ENCODE peak calls at places on chromosomes 4 and X, in six cellular contexts. L, A, O, Z, F and W are unnamed samples.

GRCh38 chrX:22664826-22665225 is 334.9 kb upstream of the DDX53 start:
- DNase-seq in L (no peak), A (no peak), O (no peak), Z (no peak), F (no peak), W (no peak)

GRCh38 chr4:7233601-7234000 is 41.3 kb downstream of the SORCS2 start:
- DNase-seq in L (no peak), A (no peak), O (no peak), Z (no peak), F (no peak), W (no peak)

GRCh38 chr4:17811078-17811603 is 362 bp downstream of the NCAPG start:
- DNase-seq in L (no peak), A (no peak), O (no peak), Z (no peak), F (no peak), W (no peak)

GRCh38 chrX:119685225-119686066 is 7.5 kb downstream of the SEPTIN6 start:
- DNase-seq in L (no peak), A (no peak), O (no peak), Z (no peak), F (no peak), W (no peak)

GRCh38 chr4:123785515-123785914 is 388.9 kb downstream of the SPRY1 start:
- DNase-seq in L (no peak), A (no peak), O (peak; percentile 87), Z (peak; percentile 96), F (no peak), W (peak; percentile 95)

GRCh38 chrX:153981771-153982533 is 9.4 kb downstream of the TMEM187 start:
- DNase-seq in L (no peak), A (no peak), O (peak; percentile 81), Z (no peak), F (no peak), W (no peak)

GRCh38 chrX:31228909-31229308 is 157.1 kb upstream of the FTHL17 start:
- DNase-seq in L (no peak), A (no peak), O (no peak), Z (no peak), F (peak; percentile 69), W (no peak)

GRCh38 chr4:4720671-4721070 is 138.8 kb upstream of the MSX1 start:
- DNase-seq in L (no peak), A (no peak), O (no peak), Z (no peak), F (no peak), W (no peak)

DNA sequence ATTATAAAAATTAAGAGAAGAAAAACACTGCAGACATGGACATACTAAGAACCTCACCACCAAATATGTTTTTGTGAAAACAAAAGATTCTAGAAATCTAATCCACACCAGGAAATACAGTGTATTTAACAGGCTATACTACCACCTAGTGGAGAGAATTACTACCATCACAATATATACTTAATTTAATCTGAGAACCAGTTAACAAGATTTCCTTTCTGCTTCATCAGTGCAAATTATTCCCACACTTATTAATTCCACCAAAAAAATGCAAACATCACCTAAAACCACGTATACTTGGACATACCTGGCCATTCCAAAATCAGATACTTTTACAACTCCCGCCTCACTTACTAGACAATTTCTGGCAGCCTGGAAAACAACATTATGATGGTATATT is 7.0 kb upstream of the TXK start:
- DNase-seq in L (no peak), A (peak; percentile 33), O (no peak), Z (peak; percentile 68), F (no peak), W (no peak)
- TF ChIP-seq CTCF in L (peak; percentile 62), A (peak; percentile 50), O (peak; percentile 56), Z (peak; percentile 54), F (peak; percentile 49), W (peak; percentile 20)

GRCh38 chr4:184649026-184649970 is at the start of the genes CASP3 and PRIMPOL:
- DNase-seq in L (peak; percentile 97), A (peak; percentile 91), O (peak; percentile 99), Z (peak; percentile 95), F (peak; percentile 60), W (peak; percentile 99)
- H3K4me3 ChIP-seq in L (peak within 1 kb of the TSS; percentile 77), A (peak within 1 kb of the TSS; percentile 83), O (peak within 1 kb of the TSS; percentile 91), Z (peak within 1 kb of the TSS; percentile 72), F (peak within 1 kb of the TSS; percentile 98), W (peak within 1 kb of the TSS; percentile 90)

GRCh38 chr4:173522160-173522873 is 7.7 kb downstream of the HAND2 start:
- DNase-seq in L (no peak), A (no peak), O (peak; percentile 85), Z (peak; percentile 95), F (no peak), W (peak; percentile 93)
- TF ChIP-seq CTCF in L (no peak), A (no peak), O (no peak), Z (peak; percentile 14), F (no peak), W (no peak)

GRCh38 chr4:35966558-35966957 is 277.8 kb downstream of the ARAP2 start:
- DNase-seq in L (no peak), A (no peak), O (no peak), Z (no peak), F (no peak), W (no peak)

GRCh38 chr4:35963383-35963782 is 280.9 kb downstream of the ARAP2 start:
- DNase-seq in L (no peak), A (no peak), O (no peak), Z (peak; percentile 32), F (no peak), W (no peak)

GRCh38 chr4:35963969-35964515 is 280.3 kb downstream of the ARAP2 start:
- DNase-seq in L (no peak), A (no peak), O (no peak), Z (peak; percentile 31), F (no peak), W (no peak)

GRCh38 chr4:35970366-35970960 is 273.9 kb downstream of the ARAP2 start:
- DNase-seq in L (no peak), A (no peak), O (no peak), Z (no peak), F (no peak), W (no peak)

DNA sequence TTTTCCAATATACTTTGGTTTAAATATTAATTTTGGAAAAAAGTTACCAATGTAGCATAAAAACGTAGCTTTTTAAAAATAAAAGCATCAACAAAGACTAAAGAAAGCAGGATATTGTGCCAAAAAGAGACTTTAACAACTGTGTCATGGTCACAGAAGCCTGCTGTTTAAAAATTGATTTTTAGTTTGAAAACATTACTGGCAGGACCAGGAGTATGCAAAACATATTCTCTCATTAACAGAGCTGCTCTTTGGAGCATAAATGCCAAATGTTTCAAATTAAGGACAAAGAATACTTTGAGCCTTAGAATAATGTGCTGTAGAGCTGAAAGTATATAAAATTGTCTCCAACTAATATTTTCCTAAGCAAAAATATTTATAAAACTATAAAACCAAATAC is 279.0 kb downstream of the ARAP2 start:
- DNase-seq in L (no peak), A (no peak), O (no peak), Z (no peak), F (no peak), W (no peak)
- H3K4me3 ChIP-seq in L (no peak overlapping the region), A (no peak overlapping the region), O (no peak overlapping the region), Z (no peak overlapping the region), F (no peak overlapping the region), W (no peak overlapping the region)

DNA sequence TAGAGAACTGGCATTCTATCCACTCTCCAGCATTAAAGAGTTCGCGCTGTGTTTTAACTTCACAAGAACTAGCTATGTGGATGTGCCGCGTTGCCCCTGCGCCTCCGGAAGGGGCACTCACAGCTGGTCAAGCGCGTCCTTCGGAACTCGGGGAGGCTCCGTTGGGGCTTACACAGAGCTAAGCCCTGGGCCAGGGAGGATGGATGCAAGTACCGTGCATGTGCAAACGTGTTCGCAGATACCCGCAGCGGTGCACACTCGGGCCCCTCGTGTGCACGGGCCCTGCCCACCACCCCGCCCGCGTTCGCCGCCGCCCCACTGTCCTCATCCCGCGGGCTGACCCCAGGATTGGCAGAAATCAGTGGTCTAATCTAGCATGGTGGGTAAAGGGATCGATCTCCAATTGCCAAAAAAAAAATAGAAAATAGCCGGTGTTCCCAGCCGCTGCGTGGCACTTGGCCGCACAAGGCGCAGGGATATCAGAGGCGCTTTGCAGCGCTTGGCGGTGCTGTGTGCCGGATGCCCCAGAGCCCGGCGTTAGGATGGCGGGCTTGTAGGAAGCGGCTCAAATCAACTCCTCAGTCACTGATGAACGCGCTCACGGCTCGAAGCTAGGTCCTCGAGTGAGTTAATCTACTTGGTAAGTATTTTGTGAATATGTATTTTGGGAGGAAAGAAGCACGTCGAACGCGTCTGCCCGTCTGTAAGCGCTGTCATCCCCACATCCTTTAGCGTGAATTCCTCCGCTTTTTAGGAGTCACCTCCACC is 988 bp upstream of the PCDH10 start:
- DNase-seq in L (no peak), A (peak; percentile 58), O (peak; percentile 42), Z (peak; percentile 74), F (no peak), W (peak; percentile 66)
- TF ChIP-seq CTCF in L (no peak), A (no peak), O (no peak), Z (peak; percentile 15), F (no peak), W (no peak)

DNA sequence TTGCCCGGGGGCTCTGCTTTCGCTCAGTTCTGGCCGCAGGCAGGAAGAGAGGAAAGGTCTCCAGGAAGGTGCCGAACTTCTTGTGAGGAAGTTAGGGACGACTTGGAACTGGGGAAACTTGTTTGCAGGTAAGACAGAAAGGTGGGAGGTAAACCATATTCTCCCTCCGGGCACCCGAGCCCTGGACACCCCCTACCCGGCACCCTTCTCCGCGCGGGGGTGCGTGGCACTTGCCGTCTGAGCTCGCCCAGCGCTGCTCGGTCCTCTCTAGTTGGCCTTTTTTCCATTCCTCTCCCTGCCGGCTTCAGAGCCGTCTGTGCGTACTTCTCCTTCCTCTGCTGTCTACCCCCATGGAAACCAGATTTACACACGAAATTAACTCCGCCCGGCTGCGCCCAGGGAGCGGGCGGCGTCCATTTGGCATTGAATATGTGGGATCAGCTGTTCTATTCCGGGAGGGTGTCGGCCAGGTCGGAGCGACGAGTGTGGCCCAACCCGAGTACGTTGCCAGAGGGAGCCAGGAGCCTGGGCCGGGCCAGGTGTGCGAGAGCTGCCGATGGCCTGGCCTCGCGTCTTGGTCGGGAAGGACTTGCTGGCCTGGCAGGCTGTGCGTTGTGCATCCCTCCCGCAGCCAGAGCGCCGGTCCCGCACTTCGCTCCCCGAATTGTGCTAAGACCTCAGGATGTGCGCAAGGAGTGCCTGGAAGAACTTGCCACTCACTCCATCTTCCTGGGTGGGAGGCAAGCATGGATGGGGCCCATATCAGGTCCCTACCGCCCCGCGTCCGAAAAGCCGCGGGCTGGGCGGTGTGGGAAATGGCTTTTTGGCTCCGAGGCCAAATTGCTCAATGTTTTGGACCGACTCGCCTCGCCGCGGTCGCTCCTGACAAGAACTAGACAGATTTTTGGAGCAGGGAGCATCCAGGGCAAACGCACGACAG is 1.7 kb downstream of the PDGFRA start:
- DNase-seq in L (no peak), A (no peak), O (peak; percentile 81), Z (peak; percentile 80), F (no peak), W (peak; percentile 77)
- H3K4me3 ChIP-seq in L (peak overlapping the region; percentile 60), A (peak overlapping the region; percentile 24), O (peak overlapping the region; percentile 70), Z (peak overlapping the region; percentile 98), F (no peak overlapping the region), W (peak overlapping the region; percentile 93)

DNA sequence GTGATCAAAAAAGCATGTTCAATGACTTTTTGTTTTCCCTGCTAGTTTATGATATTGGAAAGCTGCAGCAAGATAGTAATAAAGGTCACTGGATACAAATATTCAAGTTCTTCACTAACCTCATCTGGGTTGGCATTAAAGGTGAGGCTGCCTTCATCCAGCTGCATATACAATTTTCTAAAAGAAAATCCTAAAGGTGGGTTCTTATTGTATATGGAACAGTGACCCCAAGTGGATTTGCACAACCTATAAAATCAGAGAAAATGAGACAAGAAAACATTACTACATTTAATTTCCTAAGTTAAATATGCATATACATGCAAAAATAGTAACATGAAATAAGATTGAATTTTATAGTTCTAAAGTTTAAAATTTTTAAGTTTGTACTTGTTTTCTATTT is 23.9 kb downstream of the FBXO8 start:
- DNase-seq in L (no peak), A (peak; percentile 11), O (no peak), Z (peak; percentile 15), F (no peak), W (no peak)
- TF ChIP-seq CTCF in L (no peak), A (peak; percentile 37), O (no peak), Z (peak; percentile 1), F (no peak), W (no peak)